ENCODE peak calls at places on chromosomes 12 and 14, in eight cellular contexts. One of them, this sample, is unnamed.

GRCh38 chr14:64604854-64605253 is 55.1 kb downstream of the PPP1R36 start:
- DNase-seq in ELF-1: no peak
- DNase-seq in GM10248: no peak
- DNase-seq in DMS53: no peak
- DNase-seq in uterus: no peak
- DNase-seq in retina: peak
- DNase-seq in kidney tubule cell: no peak
- DNase-seq in fibroblast of the conjunctiva: no peak
- DNase-seq in this sample: no peak

GRCh38 chr12:79938843-79939242 is 3.9 kb upstream of the PPP1R12A start:
- DNase-seq in ELF-1: no peak
- DNase-seq in kidney tubule cell: no peak
- DNase-seq in retina: no peak
- DNase-seq in fibroblast of the conjunctiva: no peak
- DNase-seq in DMS53: no peak
- DNase-seq in uterus: no peak
- DNase-seq in GM10248: no peak
- DNase-seq in this sample: no peak

GRCh38 chr12:47264951-47265350 is 185.2 kb upstream of the AMIGO2 start:
- DNase-seq in DMS53: no peak
- DNase-seq in kidney tubule cell: no peak
- DNase-seq in uterus: no peak
- DNase-seq in ELF-1: no peak
- DNase-seq in fibroblast of the conjunctiva: no peak
- DNase-seq in GM10248: no peak
- DNase-seq in retina: no peak
- DNase-seq in this sample: no peak

GRCh38 chr12:107368586-107368985 is 275.2 kb upstream of the CRY1 start:
- DNase-seq in ELF-1: no peak
- DNase-seq in kidney tubule cell: no peak
- DNase-seq in GM10248: no peak
- DNase-seq in fibroblast of the conjunctiva: no peak
- DNase-seq in retina: no peak
- DNase-seq in uterus: no peak
- DNase-seq in DMS53: no peak
- DNase-seq in this sample: no peak

GRCh38 chr12:5395443-5396401 is 36.2 kb upstream of the NTF3 start:
- DNase-seq in GM10248: no peak
- DNase-seq in kidney tubule cell: no peak
- DNase-seq in retina: no peak
- DNase-seq in uterus: peak
- DNase-seq in DMS53: peak
- DNase-seq in fibroblast of the conjunctiva: no peak
- DNase-seq in ELF-1: peak
- DNase-seq in this sample: no peak

GRCh38 chr12:3042394-3042793 is 34.8 kb upstream of the TSPAN9 start:
- DNase-seq in ELF-1: peak
- DNase-seq in uterus: no peak
- DNase-seq in retina: no peak
- DNase-seq in GM10248: no peak
- DNase-seq in fibroblast of the conjunctiva: no peak
- DNase-seq in kidney tubule cell: no peak
- DNase-seq in DMS53: no peak
- DNase-seq in this sample: no peak

GRCh38 chr12:116390656-116391335 is 113.3 kb upstream of the MED13L start:
- DNase-seq in ELF-1: no peak
- DNase-seq in GM10248: no peak
- DNase-seq in uterus: no peak
- DNase-seq in kidney tubule cell: peak
- DNase-seq in DMS53: no peak
- DNase-seq in fibroblast of the conjunctiva: no peak
- DNase-seq in retina: no peak
- DNase-seq in this sample: no peak

GRCh38 chr14:66405158-66405557 is 81.0 kb upstream of the CCDC196 start:
- DNase-seq in fibroblast of the conjunctiva: no peak
- DNase-seq in retina: no peak
- DNase-seq in kidney tubule cell: peak
- DNase-seq in DMS53: peak
- DNase-seq in ELF-1: peak
- DNase-seq in GM10248: no peak
- DNase-seq in uterus: no peak
- DNase-seq in this sample: peak

GRCh38 chr14:63759454-63759853 is 31.6 kb upstream of the SGPP1 start:
- DNase-seq in kidney tubule cell: no peak
- DNase-seq in uterus: no peak
- DNase-seq in retina: no peak
- DNase-seq in DMS53: no peak
- DNase-seq in fibroblast of the conjunctiva: no peak
- DNase-seq in GM10248: peak
- DNase-seq in ELF-1: no peak
- DNase-seq in this sample: no peak

GRCh38 chr12:750356-751191 is 1.8 kb upstream of the WNK1 start:
- DNase-seq in kidney tubule cell: peak
- DNase-seq in DMS53: peak
- DNase-seq in fibroblast of the conjunctiva: no peak
- DNase-seq in uterus: no peak
- DNase-seq in ELF-1: no peak
- DNase-seq in retina: no peak
- DNase-seq in GM10248: no peak
- DNase-seq in this sample: peak

GRCh38 chr14:50335389-50335788 is 23.3 kb downstream of the DMAC2L start:
- DNase-seq in fibroblast of the conjunctiva: no peak
- DNase-seq in retina: peak
- DNase-seq in ELF-1: peak
- DNase-seq in kidney tubule cell: peak
- DNase-seq in DMS53: peak
- DNase-seq in GM10248: no peak
- DNase-seq in uterus: peak
- DNase-seq in this sample: peak

GRCh38 chr14:105474478-105475268 is at the start of gene CRIP2:
- DNase-seq in ELF-1: no peak
- DNase-seq in kidney tubule cell: peak
- DNase-seq in GM10248: peak
- DNase-seq in retina: peak
- DNase-seq in fibroblast of the conjunctiva: no peak
- DNase-seq in uterus: peak
- DNase-seq in DMS53: peak
- DNase-seq in this sample: peak

GRCh38 chr12:49959570-49960473 is 1.9 kb upstream of the AQP5 start:
- DNase-seq in kidney tubule cell: peak
- DNase-seq in ELF-1: peak
- DNase-seq in fibroblast of the conjunctiva: no peak
- DNase-seq in uterus: no peak
- DNase-seq in retina: no peak
- DNase-seq in DMS53: peak
- DNase-seq in GM10248: no peak
- DNase-seq in this sample: peak

GRCh38 chr14:104875811-104876210 is 10.7 kb downstream of the CEP170B start:
- DNase-seq in fibroblast of the conjunctiva: no peak
- DNase-seq in GM10248: no peak
- DNase-seq in kidney tubule cell: no peak
- DNase-seq in ELF-1: no peak
- DNase-seq in uterus: no peak
- DNase-seq in retina: no peak
- DNase-seq in DMS53: no peak
- DNase-seq in this sample: no peak

GRCh38 chr12:133256321-133256720 is 20.6 kb upstream of the ANHX start:
- DNase-seq in DMS53: no peak
- DNase-seq in uterus: no peak
- DNase-seq in fibroblast of the conjunctiva: no peak
- DNase-seq in GM10248: no peak
- DNase-seq in ELF-1: no peak
- DNase-seq in kidney tubule cell: no peak
- DNase-seq in retina: no peak
- DNase-seq in this sample: no peak

GRCh38 chr14:69356903-69357543 is 41.1 kb downstream of the ERH start:
- DNase-seq in fibroblast of the conjunctiva: no peak
- DNase-seq in kidney tubule cell: no peak
- DNase-seq in DMS53: peak
- DNase-seq in GM10248: no peak
- DNase-seq in uterus: no peak
- DNase-seq in retina: no peak
- DNase-seq in ELF-1: peak
- DNase-seq in this sample: no peak

GRCh38 chr14:65377576-65377975 is 35.0 kb upstream of the FUT8 start:
- DNase-seq in retina: no peak
- DNase-seq in kidney tubule cell: no peak
- DNase-seq in uterus: peak
- DNase-seq in DMS53: no peak
- DNase-seq in fibroblast of the conjunctiva: peak
- DNase-seq in ELF-1: no peak
- DNase-seq in GM10248: no peak
- DNase-seq in this sample: no peak

GRCh38 chr14:26925876-26926584 is 328.2 kb upstream of the NOVA1 start:
- DNase-seq in ELF-1: no peak
- DNase-seq in fibroblast of the conjunctiva: no peak
- DNase-seq in uterus: no peak
- DNase-seq in DMS53: no peak
- DNase-seq in GM10248: no peak
- DNase-seq in kidney tubule cell: no peak
- DNase-seq in retina: no peak
- DNase-seq in this sample: no peak

GRCh38 chr14:93186461-93186860 is 1.3 kb downstream of the LYSET start:
- DNase-seq in DMS53: no peak
- DNase-seq in uterus: no peak
- DNase-seq in GM10248: no peak
- DNase-seq in ELF-1: no peak
- DNase-seq in fibroblast of the conjunctiva: no peak
- DNase-seq in kidney tubule cell: no peak
- DNase-seq in retina: no peak
- DNase-seq in this sample: no peak

GRCh38 chr14:97602438-97603117 is 805.4 kb downstream of the VRK1 start:
- DNase-seq in fibroblast of the conjunctiva: no peak
- DNase-seq in retina: no peak
- DNase-seq in kidney tubule cell: no peak
- DNase-seq in uterus: no peak
- DNase-seq in GM10248: no peak
- DNase-seq in DMS53: no peak
- DNase-seq in ELF-1: no peak
- DNase-seq in this sample: no peak

This sample was measured in neural progenitor cell.